ENCODE peak calls at places on chromosomes 1 and 21, in five cellular contexts. L, K, Z, D and F are unnamed samples.

GRCh38 chr21:38326899-38327298 is 70.1 kb downstream of the KCNJ15 start:
- DNase-seq in L (no peak), K (no peak), Z (no peak), D (no peak), F (no peak)

GRCh38 chr1:224616761-224617409 is 768 bp downstream of the CNIH3 start:
- DNase-seq in L (peak), K (no peak), Z (no peak), D (no peak), F (no peak)

GRCh38 chr1:220788146-220788545 is 1.4 kb downstream of the MTARC1 start:
- DNase-seq in L (no peak), K (no peak), Z (no peak), D (no peak), F (no peak)

GRCh38 chr21:45142469-45142868 is 68.1 kb downstream of the ADARB1 start:
- DNase-seq in L (no peak), K (no peak), Z (no peak), D (no peak), F (no peak)

GRCh38 chr1:3031401-3032221 is 10.3 kb downstream of the ACTRT2 start:
- DNase-seq in L (no peak), K (peak), Z (no peak), D (no peak), F (peak)

GRCh38 chr1:182752077-182752826 is 37.3 kb upstream of the NPL start:
- DNase-seq in L (peak), K (peak), Z (no peak), D (peak), F (no peak)

GRCh38 chr1:69985901-69986439 is 219.4 kb downstream of the LRRC40 start:
- DNase-seq in L (no peak), K (no peak), Z (no peak), D (no peak), F (no peak)

GRCh38 chr1:220338759-220339158 is 66.5 kb upstream of the RAB3GAP2 start:
- DNase-seq in L (no peak), K (no peak), Z (no peak), D (no peak), F (no peak)

GRCh38 chr21:42349420-42350075 is 1.2 kb downstream of the TFF2 start:
- DNase-seq in L (no peak), K (no peak), Z (no peak), D (no peak), F (no peak)

GRCh38 chr1:2384941-2385481 is 6.3 kb downstream of the MORN1 start:
- DNase-seq in L (no peak), K (no peak), Z (peak), D (no peak), F (peak)

GRCh38 chr1:114339379-114339778 is 171.6 kb downstream of the TRIM33 start:
- DNase-seq in L (no peak), K (no peak), Z (no peak), D (no peak), F (no peak)

GRCh38 chr1:233045591-233045990 is 95.2 kb downstream of the NTPCR start:
- DNase-seq in L (no peak), K (no peak), Z (no peak), D (no peak), F (no peak)

GRCh38 chr1:157496121-157496526 is 56.2 kb downstream of the FCRL5 start:
- DNase-seq in L (peak), K (no peak), Z (no peak), D (no peak), F (no peak)

GRCh38 chr1:38872401-38873026 is 634 bp downstream of the MYCBP start:
- DNase-seq in L (peak), K (no peak), Z (peak), D (no peak), F (peak)

GRCh38 chr1:44312652-44313196 is 42.3 kb downstream of the ERI3 start:
- DNase-seq in L (no peak), K (no peak), Z (no peak), D (no peak), F (no peak)

GRCh38 chr1:53892911-53893310 is 1.1 kb upstream of the DIO1 start:
- DNase-seq in L (no peak), K (peak), Z (peak), D (no peak), F (peak)

GRCh38 chr1:17924578-17924977 is 169.4 kb downstream of the ACTL8 start:
- DNase-seq in L (no peak), K (no peak), Z (no peak), D (no peak), F (no peak)

GRCh38 chr1:37514350-37515184 is at the start of gene MEAF6:
- DNase-seq in L (peak), K (peak), Z (peak), D (peak), F (peak)

GRCh38 chr1:143497374-143497747 is 474.4 kb downstream of the FAM72C start:
- DNase-seq in L (no peak), K (no peak), Z (peak), D (no peak), F (peak)

GRCh38 chr1:116075981-116076380 is 35.2 kb upstream of the MAB21L3 start:
- DNase-seq in L (no peak), K (no peak), Z (no peak), D (no peak), F (no peak)

GRCh38 chr1:160789702-160790611 is 6.0 kb upstream of the LY9 start:
- DNase-seq in L (no peak), K (no peak), Z (no peak), D (no peak), F (peak)

GRCh38 chr1:154419620-154420020 is 14.5 kb downstream of the IL6R start:
- DNase-seq in L (no peak), K (peak), Z (peak), D (peak), F (peak)

GRCh38 chr1:246491551-246492053 is 15.5 kb downstream of the SMYD3 start:
- DNase-seq in L (no peak), K (no peak), Z (no peak), D (no peak), F (no peak)

GRCh38 chr1:208219659-208220282 is 24.4 kb downstream of the PLXNA2 start:
- DNase-seq in L (peak), K (no peak), Z (peak), D (no peak), F (no peak)

GRCh38 chr1:8815582-8816285 is 1.7 kb downstream of the RERE start:
- DNase-seq in L (peak), K (peak), Z (no peak), D (no peak), F (no peak)

GRCh38 chr1:3775498-3776230 is 3.1 kb downstream of the SMIM1 start:
- DNase-seq in L (peak), K (no peak), Z (peak), D (peak), F (peak)

GRCh38 chr1:84996846-84997666 is at the start of gene MCOLN2:
- DNase-seq in L (peak), K (no peak), Z (peak), D (no peak), F (no peak)

GRCh38 chr1:91402023-91402422 is 2.6 kb downstream of the HFM1 start:
- DNase-seq in L (no peak), K (no peak), Z (no peak), D (no peak), F (no peak)

GRCh38 chr1:91406773-91407389 is 2.2 kb upstream of the HFM1 start:
- DNase-seq in L (no peak), K (no peak), Z (no peak), D (no peak), F (no peak)

GRCh38 chr1:91400133-91400725 is 4.4 kb downstream of the HFM1 start:
- DNase-seq in L (no peak), K (no peak), Z (no peak), D (no peak), F (no peak)

GRCh38 chr1:91404151-91405012 is at the start of gene HFM1:
- DNase-seq in L (peak), K (peak), Z (peak), D (no peak), F (no peak)
- TF ChIP-seq CTCF in L (no peak), K (no peak), Z (no peak), D (no peak), F (no peak)

DNA sequence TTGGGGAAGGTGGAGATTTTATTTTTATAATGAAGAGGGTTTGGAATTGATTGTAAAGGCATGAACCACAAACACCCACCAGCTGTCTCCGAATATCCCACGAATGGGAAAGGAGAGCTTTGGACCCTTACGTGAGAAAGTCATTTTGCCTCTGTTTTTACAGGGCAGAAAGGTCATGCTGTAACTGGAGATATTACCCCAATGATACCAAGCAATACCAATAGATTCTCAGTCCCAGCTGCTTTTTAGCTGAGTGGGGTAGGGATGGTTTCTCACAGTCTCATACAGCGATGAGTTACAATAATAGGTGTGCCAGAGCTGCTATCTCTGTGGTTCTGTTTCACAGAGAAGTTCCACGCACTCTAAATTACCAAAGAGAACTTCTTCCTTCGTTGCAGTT is 8.8 kb upstream of the F3 start:
- DNase-seq in L (no peak), K (no peak), Z (no peak), D (no peak), F (no peak)
- TF ChIP-seq CTCF in L (no peak), K (no peak), Z (no peak), D (no peak), F (no peak)

GRCh38 chr1:231983266-231984193 is 356.9 kb downstream of the DISC1 start:
- DNase-seq in L (no peak), K (no peak), Z (no peak), D (no peak), F (no peak)

GRCh38 chr1:231990388-231990787 is 363.8 kb downstream of the DISC1 start:
- DNase-seq in L (no peak), K (no peak), Z (no peak), D (no peak), F (peak)

GRCh38 chr1:231981675-231982074 is 355.1 kb downstream of the DISC1 start:
- DNase-seq in L (no peak), K (no peak), Z (no peak), D (no peak), F (no peak)

GRCh38 chr1:231986631-231987291 is 360.2 kb downstream of the DISC1 start:
- DNase-seq in L (no peak), K (no peak), Z (no peak), D (no peak), F (no peak)

DNA sequence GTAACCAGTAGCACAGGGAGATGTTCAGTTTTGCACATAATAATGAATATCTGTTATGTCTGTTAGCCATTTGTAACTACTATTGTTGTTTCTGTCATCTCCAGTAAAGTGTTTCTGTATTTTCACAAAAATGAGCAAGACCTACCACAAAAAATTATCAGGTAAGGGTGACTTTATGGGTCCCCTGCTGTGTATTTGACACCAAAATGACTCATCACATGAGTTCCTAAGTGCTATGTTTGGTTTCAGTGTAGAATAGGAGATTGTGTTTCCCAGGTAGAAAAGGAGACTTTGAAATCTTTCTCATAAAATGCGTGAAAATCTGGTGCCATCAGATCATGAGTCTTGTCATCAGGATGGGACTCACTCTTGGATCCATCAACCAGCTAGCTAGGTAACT is 359.0 kb downstream of the DISC1 start:
- DNase-seq in L (no peak), K (no peak), Z (no peak), D (no peak), F (no peak)
- TF ChIP-seq CTCF in L (no peak), K (no peak), Z (no peak), D (no peak), F (no peak)

GRCh38 chr1:22639286-22639685 is 2.9 kb downstream of the C1QA start:
- DNase-seq in L (peak), K (no peak), Z (no peak), D (peak), F (no peak)
- TF ChIP-seq CTCF in L (no peak), K (no peak), Z (no peak), D (peak), F (no peak)

GRCh38 chr1:6145864-6146410 is 34.2 kb downstream of the CHD5 start:
- DNase-seq in L (no peak), K (no peak), Z (no peak), D (no peak), F (no peak)

GRCh38 chr1:6144622-6145021 is 35.5 kb downstream of the CHD5 start:
- DNase-seq in L (no peak), K (no peak), Z (no peak), D (no peak), F (no peak)

GRCh38 chr1:6144175-6144574 is 35.9 kb downstream of the CHD5 start:
- DNase-seq in L (no peak), K (no peak), Z (no peak), D (no peak), F (no peak)

GRCh38 chr1:6143392-6143791 is 36.7 kb downstream of the CHD5 start:
- DNase-seq in L (no peak), K (no peak), Z (no peak), D (no peak), F (no peak)

DNA sequence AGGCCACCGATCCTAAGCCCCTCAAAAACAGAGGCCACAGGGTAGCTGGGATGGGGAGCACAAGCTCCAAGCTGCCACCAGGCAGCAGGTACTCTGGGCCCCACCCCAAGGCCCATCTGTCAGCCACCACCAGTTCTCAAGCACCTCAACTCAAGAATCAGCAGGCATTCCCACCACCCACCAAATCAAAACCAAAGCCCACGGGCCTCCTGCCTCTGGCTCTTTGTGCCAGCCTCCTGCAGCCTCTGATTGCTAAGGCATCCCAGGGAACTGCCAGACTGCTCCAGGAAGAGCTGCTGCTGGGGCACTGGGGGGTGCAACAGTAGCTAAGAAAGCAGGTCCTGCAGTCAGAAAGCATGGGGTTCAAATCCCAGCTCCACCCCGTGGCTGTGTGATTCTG is 34.8 kb downstream of the CHD5 start:
- DNase-seq in L (no peak), K (no peak), Z (no peak), D (no peak), F (no peak)
- TF ChIP-seq CTCF in L (no peak), K (no peak), Z (no peak), D (no peak), F (no peak)

GRCh38 chr1:196723325-196724185 is 51.1 kb upstream of the CFHR3 start:
- DNase-seq in L (peak), K (no peak), Z (no peak), D (no peak), F (no peak)
- TF ChIP-seq CTCF in L (peak), K (no peak), Z (peak), D (peak), F (no peak)

GRCh38 chr1:107702946-107703571 is 261.9 kb downstream of the VAV3 start:
- DNase-seq in L (no peak), K (no peak), Z (no peak), D (no peak), F (no peak)
- TF ChIP-seq CTCF in L (no peak), K (no peak), Z (no peak), D (no peak), F (no peak)

DNA sequence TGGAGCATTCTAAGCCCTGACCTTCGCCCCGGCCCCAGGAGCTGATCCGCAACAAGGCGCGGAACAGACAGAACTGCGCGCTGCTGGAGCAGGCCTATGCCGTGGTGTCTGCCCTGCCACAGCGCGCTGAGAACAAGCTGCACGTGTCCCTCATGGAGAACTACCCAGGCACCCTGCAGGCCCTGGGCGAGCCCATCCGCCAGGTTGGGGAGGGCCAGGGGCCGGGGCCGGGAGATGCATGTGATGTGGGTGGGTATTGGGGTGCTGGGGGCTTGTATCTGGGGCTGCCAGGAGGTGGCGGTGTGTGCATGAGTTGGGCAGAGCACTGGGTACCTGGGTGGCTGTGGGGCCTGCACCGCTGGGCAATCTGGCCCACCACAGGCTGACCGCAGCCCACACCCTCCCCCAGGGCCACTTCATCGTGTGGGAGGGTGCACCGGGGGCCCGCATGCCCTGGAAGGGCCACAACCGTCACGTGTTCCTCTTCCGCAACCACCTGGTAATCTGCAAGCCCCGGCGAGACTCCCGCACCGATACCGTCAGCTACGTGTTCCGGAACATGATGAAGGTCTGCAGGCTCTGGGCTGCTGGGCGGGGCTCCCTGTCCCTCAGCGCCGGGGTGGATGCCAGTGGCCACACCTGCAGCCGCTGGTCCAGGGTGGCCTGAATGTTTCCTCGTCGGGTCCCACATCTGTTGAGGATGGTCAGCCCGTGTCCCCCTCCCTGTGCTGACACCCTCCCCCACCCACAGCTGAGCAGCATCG is 65.8 kb downstream of the TRIM11 start:
- DNase-seq in L (no peak), K (peak), Z (peak), D (no peak), F (peak)
- TF ChIP-seq CTCF in L (no peak), K (no peak), Z (peak), D (peak), F (no peak)

DNA sequence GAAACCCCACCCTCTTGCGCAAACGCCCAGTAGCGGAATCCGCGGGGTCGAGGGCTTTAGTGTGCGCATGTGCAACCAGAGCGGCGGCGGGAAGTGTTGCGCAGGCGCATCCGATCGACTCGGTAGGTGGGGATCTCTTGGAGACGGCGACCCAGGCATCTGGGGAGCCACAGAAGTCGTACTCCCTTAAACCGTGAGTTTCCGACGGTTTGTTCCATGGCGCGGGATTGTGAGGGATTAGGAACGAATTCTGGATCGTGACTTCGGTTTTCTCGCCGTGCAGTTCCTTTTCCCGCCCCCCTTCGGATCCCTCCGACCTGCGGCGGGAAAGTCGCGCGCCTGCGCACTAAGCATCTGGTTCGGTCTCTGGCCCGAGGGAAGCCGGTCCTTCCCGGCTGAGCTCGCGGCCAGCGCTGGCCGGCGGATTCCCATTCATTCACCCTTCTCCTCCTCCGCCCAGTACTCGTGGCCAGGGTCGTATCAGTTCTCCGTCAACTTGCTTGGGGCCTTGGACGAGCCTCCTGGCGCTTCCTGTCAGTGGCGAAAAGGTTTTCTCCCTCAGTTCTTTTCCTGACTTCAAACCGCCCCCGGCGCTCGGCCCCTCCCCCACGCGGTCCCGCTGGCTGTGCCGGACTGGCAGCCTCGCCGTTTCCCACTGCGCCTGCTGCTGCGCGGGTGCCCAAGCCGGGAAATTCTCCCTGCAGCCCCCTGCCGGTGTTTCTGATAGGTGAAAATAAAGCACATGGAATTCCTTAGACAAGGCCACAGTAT is at the start of gene CDC7:
- DNase-seq in L (peak), K (peak), Z (peak), D (peak), F (peak)
- TF ChIP-seq CTCF in L (peak), K (peak), Z (peak), D (peak), F (no peak)